ENCODE peak calls at places on chromosomes 7 and 10, in six cellular contexts. W, D, X, N, H and O are unnamed samples.
A peak's percentile ranks its signal among the peaks of the same experiment; 100 is the strongest.

GRCh38 chr10:105502076-105502475 is 861.0 kb downstream of the SORCS3 start:
- DNase-seq in W (no peak), D (no peak), X (no peak), N (no peak), H (no peak), O (no peak)

GRCh38 chr7:107690611-107691010 is 30.0 kb downstream of the SLC26A4 start:
- DNase-seq in W (peak; percentile 87), D (peak; percentile 28), X (peak; percentile 58), N (no peak), H (no peak), O (no peak)

GRCh38 chr7:19392246-19392645 is 247.0 kb upstream of the FERD3L start:
- DNase-seq in W (peak; percentile 90), D (no peak), X (peak; percentile 91), N (no peak), H (no peak), O (no peak)

GRCh38 chr7:144404911-144405310 is 1.4 kb upstream of the NOBOX start:
- DNase-seq in W (no peak), D (no peak), X (no peak), N (no peak), H (no peak), O (no peak)

GRCh38 chr7:111755388-111755787 is 193.1 kb upstream of the IMMP2L start:
- DNase-seq in W (no peak), D (no peak), X (no peak), N (no peak), H (no peak), O (no peak)

GRCh38 chr7:23013715-23014649 is at the start of gene HYCC1:
- DNase-seq in W (peak; percentile 97), D (peak; percentile 99), X (peak; percentile 99), N (peak; percentile 99), H (peak; percentile 99), O (peak; percentile 95)

GRCh38 chr10:87660484-87661133 is 931 bp downstream of the PAPSS2 start:
- DNase-seq in W (peak; percentile 85), D (no peak), X (peak; percentile 85), N (no peak), H (no peak), O (peak; percentile 39)

GRCh38 chr7:130758429-130759056 is 24.5 kb upstream of the KLF14 start:
- DNase-seq in W (peak; percentile 49), D (peak; percentile 68), X (peak; percentile 81), N (peak; percentile 62), H (no peak), O (peak; percentile 61)

GRCh38 chr7:98526059-98526458 is 91.0 kb upstream of the NPTX2 start:
- DNase-seq in W (no peak), D (no peak), X (no peak), N (no peak), H (no peak), O (no peak)

GRCh38 chr10:44234471-44234850 is 150.4 kb downstream of the CXCL12 start:
- DNase-seq in W (peak; percentile 25), D (peak; percentile 60), X (peak; percentile 7), N (no peak), H (no peak), O (no peak)

GRCh38 chr10:70578371-70578947 is 24.1 kb downstream of the PRF1 start:
- DNase-seq in W (peak; percentile 99), D (no peak), X (peak; percentile 87), N (peak; percentile 92), H (peak; percentile 57), O (peak; percentile 97)

GRCh38 chr7:152382244-152382643 is 53.6 kb downstream of the KMT2C start:
- DNase-seq in W (no peak), D (no peak), X (no peak), N (no peak), H (no peak), O (no peak)

GRCh38 chr10:99555371-99556224 is 22.9 kb downstream of the NKX2-3 start:
- DNase-seq in W (no peak), D (no peak), X (peak; percentile 13), N (peak; percentile 79), H (no peak), O (peak; percentile 17)

GRCh38 chr7:155731375-155731774 is 80.9 kb downstream of the SHH start:
- DNase-seq in W (peak; percentile 29), D (no peak), X (peak; percentile 41), N (no peak), H (no peak), O (peak; percentile 93)

GRCh38 chr7:155300641-155301452 is 3.2 kb downstream of the INSIG1 start:
- DNase-seq in W (no peak), D (no peak), X (no peak), N (no peak), H (no peak), O (no peak)

GRCh38 chr7:1591876-1592275 is 22.0 kb upstream of the PSMG3 start:
- DNase-seq in W (no peak), D (no peak), X (no peak), N (no peak), H (no peak), O (no peak)

GRCh38 chr7:36208406-36208805 is 55.4 kb downstream of the EEPD1 start:
- DNase-seq in W (peak; percentile 54), D (no peak), X (peak; percentile 19), N (no peak), H (no peak), O (no peak)

GRCh38 chr10:128274938-128275337 is 148.7 kb upstream of the MKI67 start:
- DNase-seq in W (no peak), D (no peak), X (no peak), N (peak; percentile 13), H (no peak), O (no peak)

GRCh38 chr7:55572378-55573233 is at the start of gene VOPP1:
- DNase-seq in W (peak; percentile 74), D (peak; percentile 89), X (peak; percentile 60), N (peak; percentile 84), H (peak; percentile 46), O (peak; percentile 17)

GRCh38 chr7:96596120-96596826 is 113.4 kb downstream of the SEM1 start:
- DNase-seq in W (peak; percentile 0), D (peak; percentile 17), X (peak; percentile 11), N (peak; percentile 19), H (no peak), O (peak; percentile 63)

GRCh38 chr7:143408686-143409551 is at the start of gene EPHA1:
- DNase-seq in W (no peak), D (peak; percentile 97), X (no peak), N (no peak), H (peak; percentile 61), O (peak; percentile 88)

DNA sequence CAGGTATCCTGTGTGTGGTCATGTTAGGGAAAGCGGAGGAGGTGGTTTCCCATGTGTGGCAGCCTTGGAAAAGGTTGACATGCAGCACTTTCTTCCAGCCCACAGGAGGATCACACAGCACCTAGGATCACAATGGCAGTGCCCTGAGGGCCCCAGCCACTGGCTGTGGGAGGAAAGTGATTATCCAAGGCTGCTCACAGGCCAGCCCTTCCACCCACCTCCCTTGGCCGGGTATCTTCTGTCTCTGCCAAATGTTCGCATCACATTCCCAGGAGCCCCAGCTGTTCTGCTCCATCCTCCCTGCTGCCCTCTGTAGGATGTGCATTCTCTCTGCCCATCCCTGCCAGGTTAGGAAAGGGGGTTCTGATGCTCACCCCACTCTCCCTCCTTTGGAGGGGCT is 2.5 kb upstream of the MLXIPL start:
- DNase-seq in W (no peak), D (peak; percentile 53), X (no peak), N (no peak), H (no peak), O (peak; percentile 30)
- TF ChIP-seq CTCF in W (no peak), D (peak; percentile 43), X (peak; percentile 24), N (no peak), H (no peak), O (peak; percentile 25)

GRCh38 chr7:44575054-44575453 is 1.3 kb upstream of the DDX56 start:
- DNase-seq in W (no peak), D (no peak), X (no peak), N (no peak), H (no peak), O (no peak)
- H3K4me3 ChIP-seq in W (peak overlapping the region; percentile 94), D (peak overlapping the region; percentile 94), X (no peak overlapping the region), N (no peak overlapping the region), H (peak overlapping the region; percentile 92), O (no peak overlapping the region)

DNA sequence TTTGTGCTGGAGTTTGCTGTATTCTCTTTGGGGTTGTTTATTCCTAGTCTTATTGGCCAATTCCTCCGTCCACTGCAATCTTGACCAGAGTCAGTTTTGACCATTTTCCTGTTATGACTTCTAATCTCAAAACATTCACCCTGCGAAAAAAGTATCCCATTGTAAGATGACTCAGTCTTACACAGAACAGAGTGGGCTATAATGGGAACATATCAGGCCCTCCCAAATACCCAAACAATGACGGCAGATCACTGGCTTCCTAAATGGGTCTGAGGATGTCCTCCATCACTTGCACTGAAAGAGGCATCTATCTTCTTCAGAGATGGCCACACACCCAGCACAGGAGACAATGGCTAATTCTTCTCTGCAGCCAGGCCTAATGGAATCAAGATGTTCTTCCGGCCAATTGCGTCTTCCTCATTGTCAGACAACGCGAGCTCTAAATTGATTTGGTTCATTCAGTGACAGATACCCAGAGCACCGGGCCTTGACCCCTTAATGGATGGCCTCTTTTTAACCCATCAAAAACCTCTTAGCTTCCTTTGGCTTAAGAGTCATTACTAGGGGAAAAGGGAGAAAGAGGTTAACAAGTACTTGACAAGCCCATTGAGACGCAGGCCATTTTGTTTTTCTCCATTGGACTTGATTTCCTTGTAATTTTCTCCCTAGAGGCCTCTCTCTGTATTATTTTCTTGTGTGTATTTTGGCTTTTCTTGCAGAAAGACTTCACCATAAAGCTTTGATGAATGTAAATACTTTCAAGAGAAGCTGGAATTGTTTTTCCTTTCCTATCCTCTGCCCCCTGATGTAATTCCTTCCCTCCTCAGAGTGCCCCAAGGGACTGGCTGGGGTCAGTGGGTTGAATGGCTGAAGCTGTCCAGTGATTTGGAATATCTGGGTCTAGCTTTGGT is 129.7 kb downstream of the PRPF18 start:
- DNase-seq in W (peak; percentile 96), D (no peak), X (peak; percentile 39), N (no peak), H (no peak), O (no peak)
- TF ChIP-seq CTCF in W (no peak), D (no peak), X (no peak), N (no peak), H (no peak), O (no peak)

DNA sequence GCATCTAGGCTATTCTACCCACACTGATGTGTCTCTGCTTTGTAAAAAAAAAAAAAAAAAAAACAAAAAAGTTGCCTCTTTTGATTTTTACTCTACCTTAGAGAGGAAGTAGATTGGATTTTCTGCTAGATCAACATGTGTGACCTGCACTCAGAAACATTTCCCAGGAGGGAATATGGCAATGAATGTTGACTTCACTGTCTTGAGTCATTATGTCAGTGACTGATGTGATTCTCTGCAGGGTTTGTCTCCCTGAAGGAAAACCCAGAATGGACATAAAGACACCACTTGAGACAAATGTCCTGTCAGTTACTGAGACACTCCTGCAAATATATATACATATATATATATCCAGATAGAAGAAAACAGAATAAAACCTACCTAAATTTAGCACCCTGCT is 370.3 kb downstream of the BMPER start:
- DNase-seq in W (no peak), D (no peak), X (no peak), N (no peak), H (no peak), O (peak; percentile 13)
- H3K4me3 ChIP-seq in W (no peak overlapping the region), D (no peak overlapping the region), X (no peak overlapping the region), N (no peak overlapping the region), H (no peak overlapping the region), O (no peak overlapping the region)